ENCODE peak calls at places on chromosomes 13 and 19, in four cellular contexts. One of them, this sample, is unnamed.

GRCh38 chr13:33932765-33933406 is 114.9 kb downstream of the RFC3 start:
- DNase-seq in A549: no peak
- DNase-seq in tibial nerve: no peak
- DNase-seq in ovary: no peak
- DNase-seq in this sample: no peak

GRCh38 chr19:15591796-15592195 is 23.2 kb upstream of the CYP4F8 start:
- DNase-seq in A549: no peak
- DNase-seq in tibial nerve: no peak
- DNase-seq in ovary: no peak
- DNase-seq in this sample: no peak

GRCh38 chr13:44306401-44307192 is 67.0 kb upstream of the SERP2 start:
- DNase-seq in A549: peak; percentile 36
- DNase-seq in tibial nerve: peak; percentile 37
- DNase-seq in ovary: peak; percentile 83
- DNase-seq in this sample: no peak

GRCh38 chr19:14916848-14917247 is 24.4 kb upstream of the OR7C2 start:
- DNase-seq in A549: peak; percentile 5
- DNase-seq in tibial nerve: no peak
- DNase-seq in ovary: no peak
- DNase-seq in this sample: no peak

GRCh38 chr13:113051641-113052040 is 54.0 kb upstream of the F7 start:
- DNase-seq in A549: no peak
- DNase-seq in tibial nerve: no peak
- DNase-seq in ovary: no peak
- DNase-seq in this sample: no peak

GRCh38 chr19:8494158-8494557 is 8.3 kb downstream of the PRAM1 start:
- DNase-seq in A549: no peak
- DNase-seq in tibial nerve: no peak
- DNase-seq in ovary: no peak
- DNase-seq in this sample: no peak

GRCh38 chr13:106238690-106239089 is 296.8 kb downstream of the EFNB2 start:
- DNase-seq in A549: no peak
- DNase-seq in tibial nerve: no peak
- DNase-seq in ovary: no peak
- DNase-seq in this sample: no peak

GRCh38 chr13:53005631-53006030 is 23.0 kb upstream of the OLFM4 start:
- DNase-seq in A549: no peak
- DNase-seq in tibial nerve: no peak
- DNase-seq in ovary: no peak
- DNase-seq in this sample: no peak

GRCh38 chr13:94315188-94315587 is 164.3 kb downstream of the DCT start:
- DNase-seq in A549: no peak
- DNase-seq in tibial nerve: no peak
- DNase-seq in ovary: no peak
- DNase-seq in this sample: no peak

GRCh38 chr13:44514278-44514677 is 61.9 kb downstream of the TSC22D1 start:
- DNase-seq in A549: no peak
- DNase-seq in tibial nerve: no peak
- DNase-seq in ovary: no peak
- DNase-seq in this sample: no peak

GRCh38 chr19:54502518-54503048 is at the start of gene LAIR2:
- DNase-seq in A549: no peak
- DNase-seq in tibial nerve: no peak
- DNase-seq in ovary: no peak
- DNase-seq in this sample: no peak

GRCh38 chr19:47158879-47159509 is 28.4 kb downstream of the SAE1 start:
- DNase-seq in A549: no peak
- DNase-seq in tibial nerve: no peak
- DNase-seq in ovary: no peak
- DNase-seq in this sample: no peak

GRCh38 chr19:27740396-27740795 is 1472.6 kb downstream of the UQCRFS1 start:
- DNase-seq in A549: no peak
- DNase-seq in tibial nerve: no peak
- DNase-seq in ovary: no peak
- DNase-seq in this sample: no peak

GRCh38 chr13:113545455-113545930 is 39.1 kb upstream of the TFDP1 start:
- DNase-seq in A549: no peak
- DNase-seq in tibial nerve: no peak
- DNase-seq in ovary: no peak
- DNase-seq in this sample: no peak

GRCh38 chr19:44661904-44662303 is 9.4 kb upstream of the CEACAM19 start:
- DNase-seq in A549: no peak
- DNase-seq in tibial nerve: no peak
- DNase-seq in ovary: no peak
- DNase-seq in this sample: no peak

GRCh38 chr19:9032136-9032626 is 22.0 kb upstream of the MUC16 start:
- DNase-seq in A549: no peak
- DNase-seq in tibial nerve: no peak
- DNase-seq in ovary: no peak
- DNase-seq in this sample: no peak

GRCh38 chr13:36431204-36432105 is 840 bp upstream of the CCNA1 start:
- DNase-seq in A549: no peak
- DNase-seq in tibial nerve: no peak
- DNase-seq in ovary: peak; percentile 30
- DNase-seq in this sample: no peak

GRCh38 chr13:106490177-106490576 is 45.3 kb downstream of the EFNB2 start:
- DNase-seq in A549: no peak
- DNase-seq in tibial nerve: no peak
- DNase-seq in ovary: no peak
- DNase-seq in this sample: no peak

GRCh38 chr19:49681830-49682229 is 4.8 kb downstream of the PRMT1 start:
- DNase-seq in A549: no peak
- DNase-seq in tibial nerve: no peak
- DNase-seq in ovary: peak; percentile 48
- DNase-seq in this sample: no peak

GRCh38 chr19:18364826-18365528 is 21.0 kb upstream of the GDF15 start:
- DNase-seq in A549: peak; percentile 71
- DNase-seq in tibial nerve: peak; percentile 75
- DNase-seq in ovary: peak; percentile 76
- DNase-seq in this sample: peak; percentile 97

GRCh38 chr13:63124863-63125262 is 1709.2 kb upstream of the PCDH20 start:
- DNase-seq in A549: no peak
- DNase-seq in tibial nerve: no peak
- DNase-seq in ovary: no peak
- DNase-seq in this sample: peak; percentile 5

GRCh38 chr13:47112900-47113299 is 216.0 kb upstream of the HTR2A start:
- DNase-seq in A549: no peak
- DNase-seq in tibial nerve: no peak
- DNase-seq in ovary: no peak
- DNase-seq in this sample: no peak

GRCh38 chr19:39582442-39582841 is 19.9 kb upstream of the LGALS13 start:
- DNase-seq in A549: no peak
- DNase-seq in tibial nerve: no peak
- DNase-seq in ovary: no peak
- DNase-seq in this sample: no peak

GRCh38 chr13:83941669-83942335 is 59.5 kb upstream of the SLITRK1 start:
- DNase-seq in A549: no peak
- DNase-seq in tibial nerve: no peak
- DNase-seq in ovary: no peak
- DNase-seq in this sample: peak; percentile 13

GRCh38 chr13:94138831-94139230 is 340.7 kb downstream of the DCT start:
- DNase-seq in A549: no peak
- DNase-seq in tibial nerve: no peak
- DNase-seq in ovary: no peak
- DNase-seq in this sample: no peak

GRCh38 chr19:23774156-23774971 is 15.7 kb upstream of the ZNF681 start:
- DNase-seq in A549: no peak
- DNase-seq in tibial nerve: no peak
- DNase-seq in ovary: no peak
- DNase-seq in this sample: no peak

GRCh38 chr13:78999494-78999893 is 340.5 kb upstream of the OBI1 start:
- DNase-seq in A549: no peak
- DNase-seq in tibial nerve: no peak
- DNase-seq in ovary: no peak
- DNase-seq in this sample: no peak

GRCh38 chr13:103931885-103932284 is 865.7 kb upstream of the SLC10A2 start:
- DNase-seq in A549: no peak
- DNase-seq in tibial nerve: no peak
- DNase-seq in ovary: no peak
- DNase-seq in this sample: no peak
- TF ChIP-seq EP300 in A549: no peak
- TF ChIP-seq EP300 in tibial nerve: no peak
- TF ChIP-seq EP300 in ovary: no peak
- TF ChIP-seq EP300 in this sample: no peak

DNA sequence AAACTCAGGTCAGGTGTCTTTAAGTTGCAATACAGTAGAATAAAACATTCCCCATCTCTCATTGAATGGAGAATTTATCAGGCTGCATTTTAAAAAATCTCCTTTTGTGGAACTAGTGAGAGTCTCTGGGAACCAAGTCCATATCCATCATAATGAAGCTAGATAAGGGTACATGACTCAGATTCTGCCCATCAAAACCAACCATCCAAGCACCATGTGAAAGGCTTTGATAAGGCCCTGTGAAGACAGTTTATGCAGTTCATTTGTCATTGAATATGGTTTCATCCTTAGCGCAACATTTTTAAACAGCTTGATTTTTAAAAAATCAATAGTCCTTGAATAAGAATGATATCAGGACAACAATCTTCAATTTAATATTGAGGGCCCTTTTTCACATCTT is 56.3 kb upstream of the DIAPH3 start:
- DNase-seq in A549: no peak
- DNase-seq in tibial nerve: no peak
- DNase-seq in ovary: no peak
- DNase-seq in this sample: no peak
- TF ChIP-seq EP300 in A549: no peak
- TF ChIP-seq EP300 in tibial nerve: no peak
- TF ChIP-seq EP300 in ovary: no peak
- TF ChIP-seq EP300 in this sample: no peak

GRCh38 chr13:110254151-110254679 is 52.7 kb downstream of the COL4A1 start:
- DNase-seq in A549: no peak
- DNase-seq in tibial nerve: no peak
- DNase-seq in ovary: no peak
- DNase-seq in this sample: no peak
- TF ChIP-seq EP300 in A549: no peak
- TF ChIP-seq EP300 in tibial nerve: no peak
- TF ChIP-seq EP300 in ovary: no peak
- TF ChIP-seq EP300 in this sample: no peak

DNA sequence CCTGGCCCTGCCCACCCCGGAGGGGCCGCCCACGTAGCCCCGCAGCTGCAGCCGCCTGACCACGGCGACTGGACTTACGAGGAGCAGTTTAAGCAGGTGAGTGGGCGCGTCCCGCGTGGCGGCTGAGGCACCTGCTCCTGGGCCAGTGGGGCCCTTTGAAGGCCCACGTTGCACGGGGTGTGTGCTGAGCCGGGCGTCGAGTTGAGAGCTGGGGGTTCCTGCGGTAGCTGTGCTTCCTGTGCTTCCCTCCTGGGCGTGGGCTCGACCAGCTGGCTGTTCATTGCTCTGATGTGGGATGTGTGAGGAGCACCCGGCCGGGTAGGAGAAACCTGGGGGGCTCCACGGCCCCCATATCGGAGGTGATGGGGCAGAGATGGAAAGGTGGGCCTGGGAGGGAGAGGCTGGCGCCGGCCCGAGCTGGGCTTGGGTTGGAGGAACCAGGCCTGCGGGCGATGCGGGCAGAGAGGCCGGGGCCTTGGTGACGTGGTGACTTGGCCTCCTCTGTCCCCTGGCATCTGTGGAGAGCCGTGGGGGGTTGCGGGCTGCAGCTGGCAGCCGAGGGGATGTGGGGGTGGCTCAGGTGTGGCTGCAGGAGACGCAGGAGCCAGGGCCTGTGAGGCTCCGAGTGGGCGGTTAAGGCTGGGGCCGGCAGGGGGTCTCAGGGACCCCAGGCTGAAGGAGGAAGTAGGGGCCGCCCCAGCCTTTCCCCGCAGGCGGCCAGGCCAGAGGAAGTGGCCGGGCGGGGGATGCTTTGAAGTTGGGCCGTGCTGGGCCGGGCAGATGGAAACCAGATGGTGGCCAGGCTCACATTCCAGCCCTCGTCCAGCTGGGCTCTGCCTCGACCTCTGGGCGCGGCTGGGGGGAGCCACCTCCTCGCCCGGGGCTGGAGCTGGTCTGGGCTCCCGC is 7.1 kb downstream of the ARID3A start:
- DNase-seq in A549: no peak
- DNase-seq in tibial nerve: peak; percentile 64
- DNase-seq in ovary: peak; percentile 87
- DNase-seq in this sample: no peak
- TF ChIP-seq EP300 in A549: no peak
- TF ChIP-seq EP300 in tibial nerve: peak; percentile 71
- TF ChIP-seq EP300 in ovary: no peak
- TF ChIP-seq EP300 in this sample: no peak

GRCh38 chr13:67964091-67964490 is 734.0 kb upstream of the PCDH9 start:
- DNase-seq in A549: no peak
- DNase-seq in tibial nerve: no peak
- DNase-seq in ovary: no peak
- DNase-seq in this sample: no peak
- TF ChIP-seq EP300 in A549: no peak
- TF ChIP-seq EP300 in tibial nerve: no peak
- TF ChIP-seq EP300 in ovary: no peak
- TF ChIP-seq EP300 in this sample: no peak

GRCh38 chr19:5977222-5977784 is 637 bp downstream of the RANBP3 start:
- DNase-seq in A549: no peak
- DNase-seq in tibial nerve: no peak
- DNase-seq in ovary: no peak
- DNase-seq in this sample: no peak

GRCh38 chr19:5976768-5977167 is 1.2 kb downstream of the RANBP3 start:
- DNase-seq in A549: no peak
- DNase-seq in tibial nerve: no peak
- DNase-seq in ovary: no peak
- DNase-seq in this sample: no peak

GRCh38 chr19:5978606-5979552 is 939 bp upstream of the RANBP3 start:
- DNase-seq in A549: no peak
- DNase-seq in tibial nerve: no peak
- DNase-seq in ovary: no peak
- DNase-seq in this sample: no peak

GRCh38 chr19:5975388-5975728 is 2.6 kb downstream of the RANBP3 start:
- DNase-seq in A549: no peak
- DNase-seq in tibial nerve: no peak
- DNase-seq in ovary: no peak
- DNase-seq in this sample: no peak

DNA sequence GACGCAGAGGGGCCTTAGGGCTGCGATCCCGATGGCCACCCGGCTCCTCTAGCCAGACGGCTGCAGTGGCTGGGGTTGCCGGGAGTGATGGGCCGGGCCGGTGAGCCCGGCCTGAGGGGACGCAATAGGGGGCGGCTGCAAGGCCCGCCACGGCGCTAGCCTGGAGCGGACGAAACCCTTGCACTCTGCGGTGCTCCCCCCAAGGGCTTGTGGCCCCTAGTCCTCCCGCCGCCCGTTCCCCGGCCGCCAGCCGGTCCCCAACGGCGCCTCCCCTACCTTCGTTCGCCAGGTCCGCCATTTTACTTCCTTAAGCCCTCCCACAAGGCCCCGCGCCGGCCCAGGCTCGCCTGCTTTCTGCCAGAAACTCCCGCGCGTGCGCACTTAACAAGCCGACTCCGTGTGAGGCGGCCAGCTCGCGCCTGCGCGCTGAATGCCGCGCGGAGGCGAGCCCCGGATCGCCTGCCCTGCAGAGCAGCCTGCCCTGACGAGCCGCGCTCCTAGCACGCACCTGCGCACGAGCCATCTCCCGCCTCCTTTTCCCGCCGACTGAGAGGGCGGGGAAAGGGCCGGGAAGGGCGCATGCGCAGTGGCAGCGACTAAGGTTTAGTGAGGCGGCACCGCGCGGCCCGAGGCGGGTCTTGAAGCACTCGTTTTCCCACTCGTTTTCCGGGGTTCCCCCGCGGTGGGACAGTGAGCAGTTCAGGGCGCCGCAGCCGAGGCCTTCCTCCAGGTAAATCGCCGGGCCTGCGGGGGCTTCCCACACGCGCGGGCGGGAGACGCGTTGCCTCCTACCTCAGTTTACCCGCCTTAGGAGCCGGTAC is at the start of gene RANBP3:
- DNase-seq in A549: peak; percentile 93
- DNase-seq in tibial nerve: peak; percentile 91
- DNase-seq in ovary: peak; percentile 98
- DNase-seq in this sample: peak; percentile 97
- TF ChIP-seq EP300 in A549: no peak
- TF ChIP-seq EP300 in tibial nerve: peak; percentile 96
- TF ChIP-seq EP300 in ovary: no peak
- TF ChIP-seq EP300 in this sample: peak; percentile 95

This sample was measured in HepG2.